ENCODE peak calls at places on chromosomes 13 and 19, in eight cellular contexts. One of them, this sample, is unnamed.

GRCh38 chr19:42386974-42387707 is 3.0 kb downstream of the CNFN start:
- DNase-seq in fibroblast of the aortic adventitia: peak; percentile 33
- DNase-seq in tibial artery: peak; percentile 45
- DNase-seq in stimulated activated naive B cell treated with anti-CD40 and anti-IgM and Interleukin-4, amounts not matched to agents 10 μg/mL and 1 μg/mL and 100 μg/mL, for 72 hours: peak; percentile 65
- DNase-seq in NCI-H1048: no peak
- DNase-seq in NCI-H69: peak; percentile 91
- DNase-seq in EL: peak; percentile 75
- DNase-seq in mucosa of descending colon: peak; percentile 90
- DNase-seq in this sample: peak; percentile 29

GRCh38 chr19:6065685-6066365 is 44.5 kb downstream of the RFX2 start:
- DNase-seq in fibroblast of the aortic adventitia: peak; percentile 35
- DNase-seq in tibial artery: no peak
- DNase-seq in stimulated activated naive B cell treated with anti-CD40 and anti-IgM and Interleukin-4, amounts not matched to agents 10 μg/mL and 1 μg/mL and 100 μg/mL, for 72 hours: no peak
- DNase-seq in NCI-H1048: no peak
- DNase-seq in NCI-H69: peak; percentile 85
- DNase-seq in EL: no peak
- DNase-seq in mucosa of descending colon: peak; percentile 64
- DNase-seq in this sample: peak; percentile 59

GRCh38 chr13:29502391-29503008 is 93.0 kb downstream of the SLC7A1 start:
- DNase-seq in fibroblast of the aortic adventitia: no peak
- DNase-seq in tibial artery: no peak
- DNase-seq in stimulated activated naive B cell treated with anti-CD40 and anti-IgM and Interleukin-4, amounts not matched to agents 10 μg/mL and 1 μg/mL and 100 μg/mL, for 72 hours: no peak
- DNase-seq in NCI-H1048: no peak
- DNase-seq in NCI-H69: peak; percentile 8
- DNase-seq in EL: no peak
- DNase-seq in mucosa of descending colon: no peak
- DNase-seq in this sample: no peak

GRCh38 chr19:15248648-15249559 is 16.7 kb upstream of the EPHX3 start:
- DNase-seq in fibroblast of the aortic adventitia: peak; percentile 91
- DNase-seq in tibial artery: peak; percentile 94
- DNase-seq in stimulated activated naive B cell treated with anti-CD40 and anti-IgM and Interleukin-4, amounts not matched to agents 10 μg/mL and 1 μg/mL and 100 μg/mL, for 72 hours: no peak
- DNase-seq in NCI-H1048: no peak
- DNase-seq in NCI-H69: no peak
- DNase-seq in EL: peak; percentile 94
- DNase-seq in mucosa of descending colon: peak; percentile 71
- DNase-seq in this sample: peak; percentile 94

GRCh38 chr13:35926859-35927530 is 204.2 kb downstream of the DCLK1 start:
- DNase-seq in fibroblast of the aortic adventitia: peak; percentile 28
- DNase-seq in tibial artery: no peak
- DNase-seq in stimulated activated naive B cell treated with anti-CD40 and anti-IgM and Interleukin-4, amounts not matched to agents 10 μg/mL and 1 μg/mL and 100 μg/mL, for 72 hours: no peak
- DNase-seq in NCI-H1048: no peak
- DNase-seq in NCI-H69: peak; percentile 18
- DNase-seq in EL: no peak
- DNase-seq in mucosa of descending colon: no peak
- DNase-seq in this sample: no peak

GRCh38 chr19:43362179-43362578 is 8.7 kb downstream of the CD177 start:
- DNase-seq in fibroblast of the aortic adventitia: peak; percentile 4
- DNase-seq in tibial artery: no peak
- DNase-seq in stimulated activated naive B cell treated with anti-CD40 and anti-IgM and Interleukin-4, amounts not matched to agents 10 μg/mL and 1 μg/mL and 100 μg/mL, for 72 hours: no peak
- DNase-seq in NCI-H1048: no peak
- DNase-seq in NCI-H69: no peak
- DNase-seq in EL: peak; percentile 63
- DNase-seq in mucosa of descending colon: no peak
- DNase-seq in this sample: no peak

GRCh38 chr19:43438291-43439162 is 23.8 kb downstream of the TEX101 start:
- DNase-seq in fibroblast of the aortic adventitia: peak; percentile 97
- DNase-seq in tibial artery: no peak
- DNase-seq in stimulated activated naive B cell treated with anti-CD40 and anti-IgM and Interleukin-4, amounts not matched to agents 10 μg/mL and 1 μg/mL and 100 μg/mL, for 72 hours: no peak
- DNase-seq in NCI-H1048: no peak
- DNase-seq in NCI-H69: peak; percentile 78
- DNase-seq in EL: peak; percentile 89
- DNase-seq in mucosa of descending colon: peak; percentile 57
- DNase-seq in this sample: no peak

GRCh38 chr13:73440296-73440895 is 381.6 kb downstream of the KLF5 start:
- DNase-seq in fibroblast of the aortic adventitia: peak; percentile 16
- DNase-seq in tibial artery: no peak
- DNase-seq in stimulated activated naive B cell treated with anti-CD40 and anti-IgM and Interleukin-4, amounts not matched to agents 10 μg/mL and 1 μg/mL and 100 μg/mL, for 72 hours: no peak
- DNase-seq in NCI-H1048: no peak
- DNase-seq in NCI-H69: peak; percentile 25
- DNase-seq in EL: no peak
- DNase-seq in mucosa of descending colon: no peak
- DNase-seq in this sample: peak; percentile 19

GRCh38 chr19:50708179-50708879 is 11.3 kb downstream of the SHANK1 start:
- DNase-seq in fibroblast of the aortic adventitia: no peak
- DNase-seq in tibial artery: no peak
- DNase-seq in stimulated activated naive B cell treated with anti-CD40 and anti-IgM and Interleukin-4, amounts not matched to agents 10 μg/mL and 1 μg/mL and 100 μg/mL, for 72 hours: no peak
- DNase-seq in NCI-H1048: no peak
- DNase-seq in NCI-H69: no peak
- DNase-seq in EL: no peak
- DNase-seq in mucosa of descending colon: no peak
- DNase-seq in this sample: no peak

GRCh38 chr19:8612807-8613171 is 2.3 kb upstream of the ADAMTS10 start:
- DNase-seq in fibroblast of the aortic adventitia: no peak
- DNase-seq in tibial artery: no peak
- DNase-seq in stimulated activated naive B cell treated with anti-CD40 and anti-IgM and Interleukin-4, amounts not matched to agents 10 μg/mL and 1 μg/mL and 100 μg/mL, for 72 hours: no peak
- DNase-seq in NCI-H1048: no peak
- DNase-seq in NCI-H69: no peak
- DNase-seq in EL: no peak
- DNase-seq in mucosa of descending colon: no peak
- DNase-seq in this sample: no peak

GRCh38 chr19:52669586-52669985 is 31.4 kb upstream of the ZNF83 start:
- DNase-seq in fibroblast of the aortic adventitia: no peak
- DNase-seq in tibial artery: no peak
- DNase-seq in stimulated activated naive B cell treated with anti-CD40 and anti-IgM and Interleukin-4, amounts not matched to agents 10 μg/mL and 1 μg/mL and 100 μg/mL, for 72 hours: no peak
- DNase-seq in NCI-H1048: no peak
- DNase-seq in NCI-H69: no peak
- DNase-seq in EL: no peak
- DNase-seq in mucosa of descending colon: no peak
- DNase-seq in this sample: no peak

GRCh38 chr13:96172066-96172465 is 82.2 kb downstream of the HS6ST3 start:
- DNase-seq in fibroblast of the aortic adventitia: peak; percentile 2
- DNase-seq in tibial artery: no peak
- DNase-seq in stimulated activated naive B cell treated with anti-CD40 and anti-IgM and Interleukin-4, amounts not matched to agents 10 μg/mL and 1 μg/mL and 100 μg/mL, for 72 hours: no peak
- DNase-seq in NCI-H1048: no peak
- DNase-seq in NCI-H69: no peak
- DNase-seq in EL: no peak
- DNase-seq in mucosa of descending colon: no peak
- DNase-seq in this sample: no peak

GRCh38 chr13:43780666-43781065 is 6.1 kb downstream of the ENOX1 start:
- DNase-seq in fibroblast of the aortic adventitia: no peak
- DNase-seq in tibial artery: no peak
- DNase-seq in stimulated activated naive B cell treated with anti-CD40 and anti-IgM and Interleukin-4, amounts not matched to agents 10 μg/mL and 1 μg/mL and 100 μg/mL, for 72 hours: no peak
- DNase-seq in NCI-H1048: no peak
- DNase-seq in NCI-H69: peak; percentile 38
- DNase-seq in EL: no peak
- DNase-seq in mucosa of descending colon: no peak
- DNase-seq in this sample: no peak

GRCh38 chr19:29122185-29122584 is 90.8 kb downstream of the UQCRFS1 start:
- DNase-seq in fibroblast of the aortic adventitia: no peak
- DNase-seq in tibial artery: no peak
- DNase-seq in stimulated activated naive B cell treated with anti-CD40 and anti-IgM and Interleukin-4, amounts not matched to agents 10 μg/mL and 1 μg/mL and 100 μg/mL, for 72 hours: no peak
- DNase-seq in NCI-H1048: no peak
- DNase-seq in NCI-H69: no peak
- DNase-seq in EL: no peak
- DNase-seq in mucosa of descending colon: no peak
- DNase-seq in this sample: no peak

GRCh38 chr13:26619321-26619720 is 61.8 kb downstream of the WASF3 start:
- DNase-seq in fibroblast of the aortic adventitia: peak; percentile 89
- DNase-seq in tibial artery: no peak
- DNase-seq in stimulated activated naive B cell treated with anti-CD40 and anti-IgM and Interleukin-4, amounts not matched to agents 10 μg/mL and 1 μg/mL and 100 μg/mL, for 72 hours: no peak
- DNase-seq in NCI-H1048: no peak
- DNase-seq in NCI-H69: no peak
- DNase-seq in EL: peak; percentile 88
- DNase-seq in mucosa of descending colon: no peak
- DNase-seq in this sample: peak; percentile 71

GRCh38 chr19:37977992-37978391 is 71.0 kb downstream of the SIPA1L3 start:
- DNase-seq in fibroblast of the aortic adventitia: peak; percentile 62
- DNase-seq in tibial artery: no peak
- DNase-seq in stimulated activated naive B cell treated with anti-CD40 and anti-IgM and Interleukin-4, amounts not matched to agents 10 μg/mL and 1 μg/mL and 100 μg/mL, for 72 hours: no peak
- DNase-seq in NCI-H1048: no peak
- DNase-seq in NCI-H69: no peak
- DNase-seq in EL: peak; percentile 76
- DNase-seq in mucosa of descending colon: no peak
- DNase-seq in this sample: peak; percentile 85

GRCh38 chr19:18460313-18460712 is 22.4 kb upstream of the ISYNA1 start:
- DNase-seq in fibroblast of the aortic adventitia: peak; percentile 72
- DNase-seq in tibial artery: peak; percentile 74
- DNase-seq in stimulated activated naive B cell treated with anti-CD40 and anti-IgM and Interleukin-4, amounts not matched to agents 10 μg/mL and 1 μg/mL and 100 μg/mL, for 72 hours: no peak
- DNase-seq in NCI-H1048: no peak
- DNase-seq in NCI-H69: no peak
- DNase-seq in EL: peak; percentile 92
- DNase-seq in mucosa of descending colon: peak; percentile 65
- DNase-seq in this sample: peak; percentile 65

GRCh38 chr19:531753-532571 is at the start of gene CDC34:
- DNase-seq in fibroblast of the aortic adventitia: no peak
- DNase-seq in tibial artery: no peak
- DNase-seq in stimulated activated naive B cell treated with anti-CD40 and anti-IgM and Interleukin-4, amounts not matched to agents 10 μg/mL and 1 μg/mL and 100 μg/mL, for 72 hours: no peak
- DNase-seq in NCI-H1048: no peak
- DNase-seq in NCI-H69: peak; percentile 55
- DNase-seq in EL: no peak
- DNase-seq in mucosa of descending colon: no peak
- DNase-seq in this sample: no peak

GRCh38 chr19:5968431-5969373 is 9.2 kb downstream of the RANBP3 start:
- DNase-seq in fibroblast of the aortic adventitia: no peak
- DNase-seq in tibial artery: no peak
- DNase-seq in stimulated activated naive B cell treated with anti-CD40 and anti-IgM and Interleukin-4, amounts not matched to agents 10 μg/mL and 1 μg/mL and 100 μg/mL, for 72 hours: no peak
- DNase-seq in NCI-H1048: no peak
- DNase-seq in NCI-H69: peak; percentile 30
- DNase-seq in EL: no peak
- DNase-seq in mucosa of descending colon: no peak
- DNase-seq in this sample: no peak

GRCh38 chr19:6216996-6217751 is 62.6 kb downstream of the MLLT1 start:
- DNase-seq in fibroblast of the aortic adventitia: peak; percentile 24
- DNase-seq in tibial artery: no peak
- DNase-seq in stimulated activated naive B cell treated with anti-CD40 and anti-IgM and Interleukin-4, amounts not matched to agents 10 μg/mL and 1 μg/mL and 100 μg/mL, for 72 hours: no peak
- DNase-seq in NCI-H1048: no peak
- DNase-seq in NCI-H69: peak; percentile 49
- DNase-seq in EL: no peak
- DNase-seq in mucosa of descending colon: peak; percentile 17
- DNase-seq in this sample: peak; percentile 49

GRCh38 chr19:6738726-6739389 is 622 bp upstream of the TRIP10 start:
- DNase-seq in fibroblast of the aortic adventitia: no peak
- DNase-seq in tibial artery: peak; percentile 57
- DNase-seq in stimulated activated naive B cell treated with anti-CD40 and anti-IgM and Interleukin-4, amounts not matched to agents 10 μg/mL and 1 μg/mL and 100 μg/mL, for 72 hours: no peak
- DNase-seq in NCI-H1048: no peak
- DNase-seq in NCI-H69: no peak
- DNase-seq in EL: no peak
- DNase-seq in mucosa of descending colon: peak; percentile 85
- DNase-seq in this sample: no peak

GRCh38 chr19:55704494-55705245 is 29.6 kb downstream of the EPN1 start:
- DNase-seq in fibroblast of the aortic adventitia: no peak
- DNase-seq in tibial artery: no peak
- DNase-seq in stimulated activated naive B cell treated with anti-CD40 and anti-IgM and Interleukin-4, amounts not matched to agents 10 μg/mL and 1 μg/mL and 100 μg/mL, for 72 hours: no peak
- DNase-seq in NCI-H1048: no peak
- DNase-seq in NCI-H69: no peak
- DNase-seq in EL: no peak
- DNase-seq in mucosa of descending colon: no peak
- DNase-seq in this sample: no peak

GRCh38 chr13:78012046-78012445 is 93.4 kb upstream of the EDNRB start:
- DNase-seq in fibroblast of the aortic adventitia: no peak
- DNase-seq in tibial artery: no peak
- DNase-seq in stimulated activated naive B cell treated with anti-CD40 and anti-IgM and Interleukin-4, amounts not matched to agents 10 μg/mL and 1 μg/mL and 100 μg/mL, for 72 hours: no peak
- DNase-seq in NCI-H1048: no peak
- DNase-seq in NCI-H69: no peak
- DNase-seq in EL: no peak
- DNase-seq in mucosa of descending colon: no peak
- DNase-seq in this sample: no peak

GRCh38 chr19:45264781-45265317 is 13.8 kb downstream of the MARK4 start:
- DNase-seq in fibroblast of the aortic adventitia: no peak
- DNase-seq in tibial artery: no peak
- DNase-seq in stimulated activated naive B cell treated with anti-CD40 and anti-IgM and Interleukin-4, amounts not matched to agents 10 μg/mL and 1 μg/mL and 100 μg/mL, for 72 hours: no peak
- DNase-seq in NCI-H1048: no peak
- DNase-seq in NCI-H69: no peak
- DNase-seq in EL: no peak
- DNase-seq in mucosa of descending colon: no peak
- DNase-seq in this sample: no peak

GRCh38 chr19:47637550-47637949 is 28.6 kb downstream of the BICRA start:
- DNase-seq in fibroblast of the aortic adventitia: peak; percentile 14
- DNase-seq in tibial artery: no peak
- DNase-seq in stimulated activated naive B cell treated with anti-CD40 and anti-IgM and Interleukin-4, amounts not matched to agents 10 μg/mL and 1 μg/mL and 100 μg/mL, for 72 hours: no peak
- DNase-seq in NCI-H1048: no peak
- DNase-seq in NCI-H69: no peak
- DNase-seq in EL: peak; percentile 36
- DNase-seq in mucosa of descending colon: no peak
- DNase-seq in this sample: no peak

GRCh38 chr19:1674293-1674679 is 21.9 kb upstream of the TCF3 start:
- DNase-seq in fibroblast of the aortic adventitia: no peak
- DNase-seq in tibial artery: no peak
- DNase-seq in stimulated activated naive B cell treated with anti-CD40 and anti-IgM and Interleukin-4, amounts not matched to agents 10 μg/mL and 1 μg/mL and 100 μg/mL, for 72 hours: no peak
- DNase-seq in NCI-H1048: no peak
- DNase-seq in NCI-H69: no peak
- DNase-seq in EL: no peak
- DNase-seq in mucosa of descending colon: no peak
- DNase-seq in this sample: no peak

This sample was measured in astrocyte of the spinal cord.